ENCODE peak calls at places on chromosome 12, in ten cellular contexts. H is bronchial epithelial cell; I is CD4-positive, CD25-positive, alpha-beta regulatory T cell; E is IMR-90; G is SJCRH30; Y is small intestine; Q is CD8-positive, alpha-beta memory T cell; F is effector memory CD4-positive, alpha-beta T cell; N is uterus; X is adrenal gland. U is an unnamed sample. For H3K36me3, the result is how much of the 10 kb centered on the place peaks cover.

GRCh38 chr12:46964496-46965098 is 114.8 kb upstream of the PCED1B start:
- DNase-seq in H (peak), I (no peak), E (peak), G (peak), Y (no peak), Q (no peak), F (no peak), N (no peak), X (peak), U (no peak)

GRCh38 chr12:7431993-7432685 is 11.8 kb downstream of the CD163L1 start:
- DNase-seq in H (peak), I (no peak), E (peak), G (no peak), Y (no peak), Q (no peak), F (no peak), N (no peak), X (no peak), U (no peak)

GRCh38 chr12:96234591-96235496 is 40.7 kb downstream of the ELK3 start:
- DNase-seq in H (no peak), I (no peak), E (no peak), G (no peak), Y (no peak), Q (no peak), F (no peak), N (no peak), X (no peak), U (peak)

GRCh38 chr12:22971771-22972191 is 346.8 kb downstream of the ETNK1 start:
- DNase-seq in H (no peak), I (no peak), E (peak), G (no peak), Y (no peak), Q (no peak), F (no peak), N (no peak), X (no peak), U (no peak)

GRCh38 chr12:80565276-80565675 is 121.2 kb downstream of the PTPRQ start:
- DNase-seq in H (peak), I (no peak), E (peak), G (peak), Y (no peak), Q (no peak), F (no peak), N (no peak), X (no peak), U (no peak)

GRCh38 chr12:93786669-93787397 is 109.7 kb downstream of the CRADD start:
- DNase-seq in H (peak), I (no peak), E (no peak), G (peak), Y (no peak), Q (no peak), F (no peak), N (no peak), X (no peak), U (no peak)

GRCh38 chr12:92943482-92944250 is 14.6 kb upstream of the EEA1 start:
- DNase-seq in H (no peak), I (no peak), E (peak), G (no peak), Y (no peak), Q (no peak), F (no peak), N (no peak), X (no peak), U (no peak)

GRCh38 chr12:16153273-16153672 is 124.2 kb downstream of the SLC15A5 start:
- DNase-seq in H (no peak), I (no peak), E (no peak), G (no peak), Y (no peak), Q (no peak), F (no peak), N (no peak), X (no peak), U (no peak)

GRCh38 chr12:95351745-95352144 is 122.2 kb upstream of the METAP2 start:
- DNase-seq in H (no peak), I (no peak), E (no peak), G (no peak), Y (no peak), Q (no peak), F (no peak), N (no peak), X (peak), U (no peak)

GRCh38 chr12:78864483-78865296 is at the start of gene SYT1:
- DNase-seq in H (peak), I (no peak), E (peak), G (peak), Y (no peak), Q (no peak), F (no peak), N (peak), X (peak), U (peak)

GRCh38 chr12:76927170-76927784 is 48.5 kb upstream of the CSRP2 start:
- DNase-seq in H (peak), I (no peak), E (peak), G (peak), Y (peak), Q (no peak), F (no peak), N (peak), X (peak), U (no peak)

GRCh38 chr12:1810931-1811280 is 9.5 kb upstream of the LRTM2 start:
- DNase-seq in H (no peak), I (no peak), E (no peak), G (no peak), Y (no peak), Q (no peak), F (no peak), N (no peak), X (no peak), U (no peak)

GRCh38 chr12:130658561-130658960 is 57.5 kb downstream of the RIMBP2 start:
- DNase-seq in H (no peak), I (no peak), E (no peak), G (no peak), Y (no peak), Q (no peak), F (no peak), N (no peak), X (no peak), U (no peak)

GRCh38 chr12:28963554-28963953 is 185.5 kb upstream of the FAR2 start:
- DNase-seq in H (peak), I (no peak), E (peak), G (peak), Y (no peak), Q (no peak), F (no peak), N (no peak), X (no peak), U (no peak)

GRCh38 chr12:57844725-57845477 is 1.6 kb downstream of the CTDSP2 start:
- DNase-seq in H (no peak), I (no peak), E (peak), G (no peak), Y (peak), Q (no peak), F (no peak), N (peak), X (peak), U (peak)

GRCh38 chr12:111645433-111645832 is 40.3 kb downstream of the BRAP start:
- DNase-seq in H (no peak), I (no peak), E (peak), G (peak), Y (no peak), Q (no peak), F (no peak), N (no peak), X (no peak), U (no peak)

GRCh38 chr12:46300906-46301305 is 32.1 kb upstream of the SLC38A1 start:
- DNase-seq in H (peak), I (no peak), E (peak), G (peak), Y (no peak), Q (no peak), F (no peak), N (no peak), X (no peak), U (no peak)

GRCh38 chr12:83216230-83216629 is 529.5 kb downstream of the TMTC2 start:
- DNase-seq in H (no peak), I (no peak), E (no peak), G (no peak), Y (no peak), Q (no peak), F (no peak), N (no peak), X (no peak), U (no peak)

GRCh38 chr12:120539303-120539702 is 5.1 kb downstream of the RNF10 start:
- DNase-seq in H (peak), I (no peak), E (peak), G (no peak), Y (peak), Q (no peak), F (no peak), N (no peak), X (no peak), U (peak)

GRCh38 chr12:74915718-74916117 is 293.9 kb downstream of the KCNC2 start:
- DNase-seq in H (no peak), I (no peak), E (no peak), G (peak), Y (no peak), Q (no peak), F (no peak), N (no peak), X (no peak), U (no peak)

GRCh38 chr12:124490584-124491305 is 76.7 kb downstream of the NCOR2 start:
- DNase-seq in H (no peak), I (no peak), E (no peak), G (no peak), Y (peak), Q (no peak), F (no peak), N (peak), X (peak), U (peak)

GRCh38 chr12:10220398-10221077 is 7.9 kb downstream of the GABARAPL1 start:
- DNase-seq in H (peak), I (no peak), E (peak), G (no peak), Y (no peak), Q (no peak), F (no peak), N (peak), X (peak), U (peak)

GRCh38 chr12:12123209-12123608 is 52.5 kb downstream of the BCL2L14 start:
- DNase-seq in H (no peak), I (no peak), E (no peak), G (no peak), Y (no peak), Q (no peak), F (no peak), N (no peak), X (no peak), U (no peak)

GRCh38 chr12:82805812-82806497 is 119.2 kb downstream of the TMTC2 start:
- DNase-seq in H (peak), I (no peak), E (peak), G (no peak), Y (no peak), Q (no peak), F (no peak), N (no peak), X (no peak), U (no peak)

GRCh38 chr12:89970646-89971192 is 262.1 kb upstream of the ATP2B1 start:
- DNase-seq in H (no peak), I (no peak), E (no peak), G (no peak), Y (no peak), Q (no peak), F (no peak), N (no peak), X (no peak), U (no peak)

GRCh38 chr12:53254816-53255545 is 13.1 kb upstream of the ESPL1 start:
- DNase-seq in H (no peak), I (no peak), E (no peak), G (no peak), Y (no peak), Q (no peak), F (no peak), N (no peak), X (no peak), U (no peak)

GRCh38 chr12:2845280-2845679 is 10.4 kb upstream of the NRIP2 start:
- DNase-seq in H (no peak), I (no peak), E (peak), G (peak), Y (no peak), Q (no peak), F (no peak), N (peak), X (peak), U (no peak)

GRCh38 chr12:18578191-18578590 is 159.6 kb downstream of the PLCZ1 start:
- DNase-seq in H (peak), I (no peak), E (peak), G (no peak), Y (no peak), Q (no peak), F (no peak), N (no peak), X (no peak), U (no peak)

GRCh38 chr12:108802666-108803036 is 54.7 kb downstream of the SSH1 start:
- DNase-seq in H (no peak), I (no peak), E (peak), G (no peak), Y (no peak), Q (no peak), F (no peak), N (no peak), X (no peak), U (no peak)

GRCh38 chr12:76555226-76555767 is 4.3 kb downstream of the OSBPL8 start:
- DNase-seq in H (peak), I (no peak), E (peak), G (no peak), Y (no peak), Q (peak), F (no peak), N (no peak), X (no peak), U (no peak)

GRCh38 chr12:58034712-58035111 is 93.3 kb downstream of the ATP23 start:
- DNase-seq in H (peak), I (no peak), E (no peak), G (no peak), Y (no peak), Q (no peak), F (no peak), N (no peak), X (no peak), U (no peak)

GRCh38 chr12:100668939-100669536 is 95.6 kb downstream of the GAS2L3 start:
- DNase-seq in H (peak), I (peak), E (peak), G (peak), Y (peak), Q (no peak), F (no peak), N (peak), X (peak), U (no peak)

GRCh38 chr12:92745874-92746553 is 43.2 kb downstream of the PLEKHG7 start:
- DNase-seq in H (peak), I (no peak), E (peak), G (peak), Y (no peak), Q (no peak), F (no peak), N (peak), X (peak), U (peak)

GRCh38 chr12:112908548-112908947 is 1.8 kb downstream of the OAS1 start:
- DNase-seq in H (no peak), I (no peak), E (no peak), G (no peak), Y (no peak), Q (no peak), F (no peak), N (no peak), X (no peak), U (no peak)

GRCh38 chr12:112905451-112906089 is 1.2 kb upstream of the OAS1 start:
- DNase-seq in H (peak), I (no peak), E (no peak), G (no peak), Y (peak), Q (no peak), F (no peak), N (no peak), X (peak), U (no peak)

GRCh38 chr12:112904571-112904970 is 2.2 kb upstream of the OAS1 start:
- DNase-seq in H (no peak), I (no peak), E (no peak), G (no peak), Y (peak), Q (no peak), F (no peak), N (no peak), X (no peak), U (no peak)

GRCh38 chr12:112907415-112908157 is 824 bp downstream of the OAS1 start:
- DNase-seq in H (no peak), I (no peak), E (no peak), G (no peak), Y (no peak), Q (no peak), F (no peak), N (no peak), X (no peak), U (no peak)

GRCh38 chr12:112906712-112907414 is at the start of gene OAS1:
- DNase-seq in H (peak), I (peak), E (peak), G (no peak), Y (peak), Q (peak), F (no peak), N (peak), X (peak), U (no peak)
- H3K4me3 ChIP-seq in H (peak), I (peak), E (peak), G (no peak), Y (peak), Q (peak), F (peak), N (peak), X (peak), U (peak)

GRCh38 chr12:110349096-110349495 is 54.4 kb downstream of the ANAPC7 start:
- DNase-seq in H (no peak), I (no peak), E (no peak), G (no peak), Y (no peak), Q (no peak), F (no peak), N (no peak), X (no peak), U (no peak)

GRCh38 chr12:110345963-110346362 is 57.5 kb downstream of the ANAPC7 start:
- DNase-seq in H (no peak), I (no peak), E (no peak), G (no peak), Y (no peak), Q (no peak), F (no peak), N (no peak), X (no peak), U (no peak)

GRCh38 chr12:110348431-110349059 is 55.0 kb downstream of the ANAPC7 start:
- DNase-seq in H (no peak), I (no peak), E (no peak), G (no peak), Y (no peak), Q (no peak), F (no peak), N (no peak), X (no peak), U (no peak)

GRCh38 chr12:110349521-110350151 is 53.9 kb downstream of the ANAPC7 start:
- DNase-seq in H (no peak), I (peak), E (no peak), G (peak), Y (no peak), Q (peak), F (no peak), N (no peak), X (peak), U (no peak)

DNA sequence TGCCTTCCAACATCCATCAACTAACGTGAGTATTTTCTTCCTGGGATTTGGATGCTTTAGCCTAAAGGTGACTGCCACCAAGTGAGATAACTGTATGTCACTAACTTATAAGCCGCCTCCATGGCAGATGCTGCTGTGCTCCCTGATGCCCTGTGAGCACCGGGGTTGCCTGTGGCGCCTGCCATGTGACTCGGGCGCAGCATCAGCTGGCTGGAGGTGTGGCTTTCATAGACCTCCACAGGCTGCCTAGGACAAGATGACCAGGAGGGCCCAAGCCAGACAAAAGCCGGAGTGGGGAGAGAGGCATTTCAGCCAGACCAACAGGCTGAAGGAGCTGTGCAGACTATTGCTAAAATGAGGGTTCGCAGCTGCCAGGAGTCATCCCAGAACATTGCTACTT is 55.7 kb downstream of the ANAPC7 start:
- DNase-seq in H (no peak), I (no peak), E (no peak), G (no peak), Y (no peak), Q (no peak), F (no peak), N (no peak), X (no peak), U (no peak)
- H3K36me3 ChIP-seq in H (under half), I (half or more), E (half or more), G (half or more), Y (under half), Q (under half), F (under half), N (under half), X (half or more), U (half or more)

DNA sequence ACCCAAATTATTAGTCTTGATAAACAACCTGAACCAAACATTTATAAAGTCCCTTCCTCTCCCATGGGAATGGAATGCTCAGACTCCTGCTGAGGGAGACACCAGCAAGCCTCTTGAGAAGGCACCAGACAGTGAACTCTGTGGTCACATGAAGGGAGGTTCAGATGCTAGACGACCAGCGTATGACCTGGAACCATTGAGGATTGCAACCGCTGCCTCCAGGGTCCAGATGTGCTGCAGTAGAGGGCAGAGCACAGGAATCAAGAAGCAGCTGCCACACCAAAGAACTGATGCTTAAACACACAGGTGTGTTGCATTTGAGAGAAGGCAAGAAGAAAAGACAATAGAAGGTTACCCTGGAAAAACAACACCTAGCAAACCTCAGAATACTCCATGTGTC is 592.4 kb downstream of the AACS start:
- DNase-seq in H (no peak), I (no peak), E (no peak), G (no peak), Y (no peak), Q (no peak), F (no peak), N (no peak), X (no peak), U (no peak)
- H3K4me3 ChIP-seq in H (no peak), I (no peak), E (no peak), G (no peak), Y (no peak), Q (no peak), F (no peak), N (no peak), X (no peak), U (no peak)

DNA sequence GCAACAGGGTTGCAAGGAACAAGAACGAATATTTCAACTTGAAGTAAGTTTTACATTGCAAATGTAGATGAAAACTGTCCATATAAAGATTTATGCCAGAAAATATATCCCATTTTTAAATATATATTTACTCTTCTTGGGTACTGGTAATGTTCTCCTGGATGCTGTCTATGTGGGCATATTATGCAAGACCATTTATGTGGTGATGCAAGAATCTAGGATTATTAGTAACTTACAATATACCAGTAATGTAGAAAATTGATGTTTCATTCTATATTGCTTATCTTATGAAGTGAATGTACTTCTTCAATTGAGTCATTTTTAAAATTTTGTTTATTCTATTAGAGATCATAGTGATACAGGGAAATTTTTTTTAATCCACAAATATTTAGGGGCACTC is 25.1 kb downstream of the FGFR1OP2 start:
- DNase-seq in H (no peak), I (no peak), E (peak), G (no peak), Y (no peak), Q (no peak), F (no peak), N (no peak), X (no peak), U (no peak)
- H3K36me3 ChIP-seq in H (under half), I (half or more), E (under half), G (under half), Y (under half), Q (under half), F (half or more), N (under half), X (half or more), U (under half)

DNA sequence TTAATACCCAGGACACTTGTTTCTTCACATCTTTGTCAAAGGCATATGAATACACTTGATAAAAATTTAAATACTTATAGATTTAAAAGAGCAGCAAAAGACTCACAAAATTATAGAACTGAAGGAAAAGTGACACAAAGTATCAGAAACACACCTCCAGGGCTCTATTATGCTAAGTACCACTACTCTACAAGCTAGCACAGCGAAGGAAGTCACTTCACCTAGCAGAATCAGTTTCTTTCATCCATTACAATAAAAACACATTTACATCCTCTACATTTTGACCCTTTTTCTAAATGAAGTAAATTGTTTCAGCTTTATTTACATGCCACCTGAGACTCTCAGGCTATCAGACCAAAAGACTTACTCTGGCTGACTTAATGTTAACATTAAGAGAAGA is 26.6 kb upstream of the PTPRB start:
- DNase-seq in H (no peak), I (no peak), E (no peak), G (no peak), Y (no peak), Q (no peak), F (no peak), N (no peak), X (no peak), U (no peak)
- H3K4me3 ChIP-seq in H (no peak), I (no peak), E (no peak), G (no peak), Y (no peak), Q (no peak), F (no peak), N (no peak), X (no peak), U (no peak)

GRCh38 chr12:48092606-48093005 is 13.3 kb downstream of the SENP1 start:
- DNase-seq in H (no peak), I (no peak), E (peak), G (no peak), Y (no peak), Q (no peak), F (no peak), N (no peak), X (no peak), U (no peak)
- H3K36me3 ChIP-seq in H (under half), I (half or more), E (under half), G (half or more), Y (under half), Q (under half), F (half or more), N (under half), X (half or more), U (under half)

GRCh38 chr12:62523619-62524018 is 57.0 kb downstream of the MON2 start:
- DNase-seq in H (no peak), I (no peak), E (no peak), G (no peak), Y (peak), Q (no peak), F (no peak), N (no peak), X (no peak), U (no peak)
- H3K4me3 ChIP-seq in H (no peak), I (no peak), E (no peak), G (no peak), Y (no peak), Q (no peak), F (no peak), N (no peak), X (no peak), U (no peak)

U was measured in sigmoid colon.